ENCODE peak calls at places on chromosomes 7 and 10, in seven cellular contexts. H is M059J; M is stimulated activated CD4-positive, alpha-beta T cell treated with anti-CD3 and anti-CD28 coated beads, Interleukin-2, amount 100 ng/mL, for 48 hours; V is NCI-H345; W is islet precursor cell; Y is H1; I is KG1. D is an unnamed sample.

GRCh38 chr7:133827707-133828580 is 299.2 kb upstream of the LRGUK start:
- DNase-seq in H (no peak), M (no peak), V (no peak), W (peak), Y (no peak), I (no peak), D (no peak)

GRCh38 chr10:110059965-110060364 is 52.2 kb downstream of the ADD3 start:
- DNase-seq in H (no peak), M (no peak), V (no peak), W (no peak), Y (no peak), I (no peak), D (no peak)

GRCh38 chr7:93835684-93836083 is 54.9 kb downstream of the TFPI2 start:
- DNase-seq in H (no peak), M (no peak), V (no peak), W (no peak), Y (no peak), I (no peak), D (no peak)

GRCh38 chr10:124303662-124304418 is 114.9 kb downstream of the OAT start:
- DNase-seq in H (no peak), M (no peak), V (no peak), W (no peak), Y (no peak), I (no peak), D (no peak)

GRCh38 chr10:19111501-19112267 is 63.1 kb downstream of the MALRD1 start:
- DNase-seq in H (peak), M (no peak), V (no peak), W (no peak), Y (no peak), I (no peak), D (no peak)

GRCh38 chr10:67788028-67788886 is 49.7 kb downstream of the DNAJC12 start:
- DNase-seq in H (peak), M (peak), V (no peak), W (peak), Y (peak), I (peak), D (peak)

GRCh38 chr7:130008941-130009847 is 42.0 kb downstream of the ZC3HC1 start:
- DNase-seq in H (peak), M (no peak), V (peak), W (peak), Y (no peak), I (no peak), D (no peak)

GRCh38 chr10:124708922-124709520 is 35.2 kb downstream of the FAM53B start:
- DNase-seq in H (no peak), M (no peak), V (no peak), W (no peak), Y (no peak), I (no peak), D (no peak)

GRCh38 chr10:132488231-132488821 is 49.3 kb upstream of the INPP5A start:
- DNase-seq in H (no peak), M (no peak), V (no peak), W (no peak), Y (no peak), I (no peak), D (no peak)

GRCh38 chr7:23012797-23013714 is 874 bp downstream of the HYCC1 start:
- DNase-seq in H (peak), M (peak), V (peak), W (peak), Y (no peak), I (no peak), D (no peak)

GRCh38 chr10:112851582-112851981 is 98.5 kb upstream of the TCF7L2 start:
- DNase-seq in H (no peak), M (no peak), V (no peak), W (no peak), Y (no peak), I (no peak), D (no peak)

GRCh38 chr10:103884681-103885139 is 29.3 kb upstream of the SH3PXD2A start:
- DNase-seq in H (peak), M (peak), V (peak), W (peak), Y (no peak), I (peak), D (no peak)

GRCh38 chr10:97210576-97210975 is 24.8 kb upstream of the SLIT1 start:
- DNase-seq in H (peak), M (peak), V (peak), W (peak), Y (peak), I (peak), D (no peak)

GRCh38 chr7:3942778-3943177 is 641.7 kb downstream of the SDK1 start:
- DNase-seq in H (peak), M (no peak), V (no peak), W (no peak), Y (no peak), I (no peak), D (no peak)

GRCh38 chr7:407706-408539 is 111.7 kb downstream of the PDGFA start:
- DNase-seq in H (no peak), M (no peak), V (no peak), W (peak), Y (no peak), I (no peak), D (no peak)

GRCh38 chr10:81414038-81414437 is 461.0 kb upstream of the NRG3 start:
- DNase-seq in H (no peak), M (no peak), V (no peak), W (peak), Y (peak), I (no peak), D (peak)

GRCh38 chr10:70480254-70480861 is 1.8 kb downstream of the PALD1 start:
- DNase-seq in H (no peak), M (no peak), V (no peak), W (no peak), Y (no peak), I (peak), D (no peak)

GRCh38 chr7:151585744-151586424 is 66.2 kb upstream of the RHEB start:
- DNase-seq in H (no peak), M (no peak), V (no peak), W (no peak), Y (no peak), I (no peak), D (no peak)

GRCh38 chr7:12685550-12685949 is 1.9 kb upstream of the ARL4A start:
- DNase-seq in H (no peak), M (peak), V (peak), W (peak), Y (peak), I (no peak), D (no peak)

GRCh38 chr7:99685129-99685758 is 5.4 kb upstream of the CYP3A5 start:
- DNase-seq in H (no peak), M (no peak), V (no peak), W (no peak), Y (no peak), I (no peak), D (no peak)

GRCh38 chr10:19930936-19931859 is 115.0 kb downstream of the PLXDC2 start:
- DNase-seq in H (peak), M (no peak), V (no peak), W (peak), Y (no peak), I (no peak), D (no peak)

GRCh38 chr7:11252705-11253272 is 279.1 kb downstream of the PHF14 start:
- DNase-seq in H (no peak), M (no peak), V (no peak), W (no peak), Y (no peak), I (no peak), D (no peak)

GRCh38 chr7:116236020-116236630 is 25.8 kb downstream of the TES start:
- DNase-seq in H (peak), M (peak), V (peak), W (no peak), Y (no peak), I (peak), D (no peak)

GRCh38 chr7:98240961-98241673 is 10.9 kb downstream of the TECPR1 start:
- DNase-seq in H (peak), M (no peak), V (no peak), W (peak), Y (no peak), I (no peak), D (no peak)

GRCh38 chr7:123594813-123595241 is 6.8 kb upstream of the ASB15 start:
- DNase-seq in H (peak), M (no peak), V (peak), W (peak), Y (peak), I (no peak), D (peak)

GRCh38 chr10:21497177-21497807 is 28.2 kb downstream of the SKIDA1 start:
- DNase-seq in H (peak), M (peak), V (peak), W (peak), Y (no peak), I (no peak), D (no peak)

GRCh38 chr10:373015-373414 is 237.8 kb downstream of the ZMYND11 start:
- DNase-seq in H (no peak), M (no peak), V (no peak), W (no peak), Y (no peak), I (no peak), D (no peak)